ENCODE peak calls at places on chromosomes 3 and 15, in four cellular contexts. F is CD8-positive, alpha-beta memory T cell; X is tibial artery; L is upper lobe of right lung. S is an unnamed sample.

GRCh38 chr3:112634786-112635541 is 6.0 kb downstream of the CCDC80 start:
- DNase-seq in X (no peak), F (no peak), L (no peak), S (no peak)

GRCh38 chr3:141680620-141681389 is 57.3 kb upstream of the RNF7 start:
- DNase-seq in F (no peak), L (no peak), X (no peak), S (no peak)

GRCh38 chr15:69573815-69574472 is 121.3 kb downstream of the RPLP1 start:
- DNase-seq in F (no peak), X (no peak), L (no peak), S (no peak)

GRCh38 chr3:131526801-131527347 is 24.1 kb upstream of the MRPL3 start:
- DNase-seq in X (no peak), L (peak; percentile 65), F (no peak), S (peak; percentile 81)

GRCh38 chr3:116767726-116768125 is 58.1 kb downstream of the TUSC7 start:
- DNase-seq in L (no peak), X (no peak), F (no peak), S (no peak)

GRCh38 chr3:78569820-78570219 is 1198.0 kb downstream of the ROBO1 start:
- DNase-seq in X (no peak), F (no peak), L (no peak), S (no peak)

GRCh38 chr15:61171190-61171589 is 57.9 kb downstream of the RORA start:
- DNase-seq in X (no peak), F (no peak), L (no peak), S (no peak)

GRCh38 chr3:155664922-155665695 is 79.8 kb downstream of the PLCH1 start:
- DNase-seq in F (no peak), X (peak; percentile 79), L (no peak), S (peak; percentile 73)

GRCh38 chr3:105996781-105997180 is 128.0 kb upstream of the CBLB start:
- DNase-seq in F (no peak), L (no peak), X (no peak), S (no peak)

GRCh38 chr15:98842192-98842972 is 165.2 kb downstream of the PGPEP1L start:
- DNase-seq in F (no peak), X (no peak), L (no peak), S (no peak)

GRCh38 chr3:110731148-110731547 is 340.5 kb upstream of the NECTIN3 start:
- DNase-seq in F (no peak), L (no peak), X (no peak), S (no peak)

GRCh38 chr3:66211779-66212178 is 9.0 kb upstream of the SLC25A26 start:
- DNase-seq in F (no peak), X (no peak), L (no peak), S (no peak)

GRCh38 chr3:47688488-47688887 is 93.2 kb downstream of the SMARCC1 start:
- DNase-seq in L (no peak), F (no peak), X (no peak), S (no peak)

GRCh38 chr3:110413807-110414748 is 657.5 kb upstream of the NECTIN3 start:
- DNase-seq in F (no peak), X (no peak), L (no peak), S (no peak)

GRCh38 chr3:71585891-71586809 is 2.6 kb upstream of the FOXP1 start:
- DNase-seq in F (no peak), L (no peak), X (no peak), S (no peak)

GRCh38 chr15:78638658-78639314 is 2.2 kb downstream of the CHRNB4 start:
- DNase-seq in X (no peak), L (peak; percentile 51), F (no peak), S (no peak)

GRCh38 chr15:28901987-28902745 is 16.4 kb downstream of the APBA2 start:
- DNase-seq in L (peak; percentile 43), F (no peak), X (no peak), S (peak; percentile 55)

GRCh38 chr3:172517859-172518466 is 5.3 kb downstream of the TNFSF10 start:
- DNase-seq in X (no peak), L (no peak), F (no peak), S (no peak)

GRCh38 chr3:171026584-171027293 is at the start of gene SLC2A2:
- DNase-seq in F (no peak), L (no peak), X (no peak), S (no peak)

GRCh38 chr15:101613130-101614000 is 38.8 kb downstream of the TM2D3 start:
- DNase-seq in L (no peak), X (peak; percentile 56), F (no peak), S (peak; percentile 91)

GRCh38 chr3:185400340-185400667 is 37.4 kb downstream of the MAP3K13 start:
- DNase-seq in X (no peak), L (no peak), F (no peak), S (no peak)

GRCh38 chr15:71651750-71652186 is 158.6 kb upstream of the NR2E3 start:
- DNase-seq in L (no peak), X (peak; percentile 25), F (no peak), S (no peak)

GRCh38 chr3:106814231-106814630 is 563.0 kb upstream of the CCDC54 start:
- DNase-seq in F (no peak), X (no peak), L (no peak), S (no peak)

GRCh38 chr3:146131616-146132410 is 29.2 kb downstream of the PLOD2 start:
- DNase-seq in X (no peak), L (no peak), F (no peak), S (no peak)

GRCh38 chr3:19147905-19148767 is at the start of gene KCNH8:
- DNase-seq in L (no peak), F (no peak), X (no peak), S (no peak)

GRCh38 chr15:63466378-63467192 is 37.8 kb upstream of the USP3 start:
- DNase-seq in F (peak; percentile 66), X (no peak), L (no peak), S (no peak)

GRCh38 chr3:79598594-79598993 is 169.2 kb downstream of the ROBO1 start:
- DNase-seq in X (no peak), L (no peak), F (no peak), S (no peak)

GRCh38 chr3:139289866-139290524 is 53.8 kb upstream of the MRPS22 start:
- DNase-seq in F (no peak), L (peak; percentile 38), X (no peak), S (no peak)

GRCh38 chr3:6216135-6216792 is 644.7 kb upstream of the GRM7 start:
- DNase-seq in L (no peak), F (no peak), X (no peak), S (no peak)

GRCh38 chr15:62392411-62392810 is 227.3 kb upstream of the C2CD4B start:
- DNase-seq in F (no peak), L (no peak), X (no peak), S (peak; percentile 52)

GRCh38 chr3:152902141-152902669 is 67.3 kb downstream of the P2RY1 start:
- DNase-seq in L (no peak), X (no peak), F (no peak), S (no peak)

GRCh38 chr3:140859592-140860336 is 81.9 kb upstream of the SLC25A36 start:
- DNase-seq in F (no peak), X (no peak), L (no peak), S (no peak)

GRCh38 chr3:20589275-20589674 is 403.3 kb upstream of the SGO1 start:
- DNase-seq in F (no peak), L (no peak), X (no peak), S (no peak)

GRCh38 chr15:40081691-40082194 is 26.9 kb downstream of the BMF start:
- DNase-seq in X (peak; percentile 76), L (no peak), F (no peak), S (peak; percentile 81)

GRCh38 chr3:115626006-115626409 is 2.7 kb downstream of the GAP43 start:
- DNase-seq in F (no peak), L (no peak), X (no peak), S (no peak)

GRCh38 chr3:143536817-143537535 is 311.3 kb downstream of the SLC9A9 start:
- DNase-seq in L (no peak), X (no peak), F (no peak), S (peak; percentile 76)

GRCh38 chr15:56821721-56822425 is 88.6 kb upstream of the ZNF280D start:
- DNase-seq in L (no peak), X (no peak), F (peak; percentile 53), S (peak; percentile 78)

GRCh38 chr15:73369073-73369694 is 426 bp upstream of the HCN4 start:
- DNase-seq in F (no peak), X (no peak), L (no peak), S (no peak)
- H3K4me3 ChIP-seq in F (no peak overlapping the region), X (no peak overlapping the region), L (no peak overlapping the region), S (no peak overlapping the region)

DNA sequence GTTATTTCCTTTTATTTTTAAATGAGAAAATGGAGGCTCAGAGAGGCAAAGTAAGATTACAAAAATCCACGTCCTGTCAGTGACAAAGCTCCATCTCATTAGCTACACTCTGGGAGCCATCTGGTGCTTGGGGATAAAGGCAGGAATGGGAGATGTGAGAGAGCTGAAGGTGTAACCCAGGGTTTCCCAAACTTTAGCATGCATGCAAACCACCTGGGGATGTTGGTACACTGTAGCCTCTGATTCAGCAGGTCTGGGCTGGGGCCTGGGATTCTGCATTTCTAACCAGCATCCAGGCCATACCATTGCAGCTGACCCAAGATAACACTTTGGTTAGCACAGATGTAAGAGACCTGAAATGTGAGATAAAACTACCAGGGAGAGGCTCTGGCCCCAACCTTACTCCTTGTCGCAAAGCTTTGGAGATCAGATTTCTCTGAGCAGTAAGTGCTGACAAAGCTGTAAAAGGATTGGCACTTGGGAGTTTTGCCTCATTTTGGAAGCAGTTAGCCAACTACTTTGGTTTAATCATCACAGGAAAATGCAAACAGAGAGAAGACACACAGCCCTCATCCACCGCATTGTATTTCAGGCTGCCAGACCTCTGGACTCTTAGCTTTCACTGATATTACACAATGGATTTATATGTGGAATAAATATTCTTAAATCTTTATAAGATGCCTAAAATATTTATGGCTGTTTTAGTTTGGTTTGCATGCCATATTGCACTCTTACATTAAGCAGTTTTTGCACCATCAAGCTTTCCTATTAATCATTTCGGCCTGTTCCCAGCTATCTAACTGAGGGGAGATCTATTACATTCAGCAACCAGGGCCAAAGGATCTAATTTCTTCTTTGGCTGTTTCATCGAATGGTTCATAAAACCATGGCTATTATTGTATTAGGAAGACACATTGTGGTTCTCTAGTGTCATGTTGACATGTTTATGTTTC is 263.0 kb downstream of the EBLN2 start:
- DNase-seq in X (no peak), F (no peak), L (no peak), S (no peak)
- H3K36me3 ChIP-seq in X (no peaks in the 10 kb centered on the region), F (no peaks in the 10 kb centered on the region), L (no peaks in the 10 kb centered on the region), S (no peaks in the 10 kb centered on the region)

DNA sequence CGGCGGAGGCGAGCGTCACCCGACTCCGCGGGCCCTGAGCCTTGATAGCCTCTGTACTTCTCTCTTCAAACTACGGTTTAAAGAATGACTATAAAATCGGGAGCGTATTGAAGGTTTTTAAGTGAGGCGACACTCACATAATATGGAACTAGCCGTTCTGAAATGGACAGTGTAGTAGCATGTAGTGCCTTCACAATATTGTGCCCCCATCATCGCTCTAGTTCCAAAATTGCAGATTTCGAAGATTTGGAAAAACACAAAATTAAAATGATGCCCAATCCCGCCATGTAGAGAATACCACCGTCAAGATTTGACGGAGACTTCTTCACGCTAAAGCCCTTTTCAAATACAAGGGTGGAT is 330 bp upstream of the TAMM41 start:
- DNase-seq in F (no peak), X (no peak), L (no peak), S (no peak)
- H3K27ac ChIP-seq in F (peak overlapping the region; percentile 91), X (peak overlapping the region; percentile 90), L (peak overlapping the region; percentile 91), S (no peak overlapping the region)

DNA sequence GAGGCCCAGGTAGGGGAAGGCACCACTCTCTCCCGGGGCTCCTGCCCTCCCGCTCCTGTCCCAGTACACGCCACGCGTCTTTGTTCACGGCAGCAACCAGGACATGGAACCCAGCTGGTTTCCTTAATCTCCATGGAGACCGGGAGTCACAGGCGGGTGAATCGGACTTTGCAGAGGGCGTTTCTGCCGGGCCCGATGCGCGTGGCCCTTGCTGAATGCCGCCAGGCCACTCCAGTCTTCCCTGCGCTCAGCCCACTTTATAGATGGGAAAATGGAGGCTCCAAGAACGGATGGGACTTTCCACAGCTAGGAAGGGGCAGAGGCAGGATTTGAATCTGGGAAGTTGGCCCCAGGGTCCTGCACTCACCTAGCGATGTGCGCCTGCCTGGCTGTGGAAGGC is 7.4 kb downstream of the PLXND1 start:
- DNase-seq in X (no peak), L (no peak), F (no peak), S (no peak)
- H3K4me3 ChIP-seq in X (peak overlapping the region; percentile 2), L (no peak overlapping the region), F (no peak overlapping the region), S (no peak overlapping the region)

S was measured in aorta.